ENCODE peak calls at places on chromosomes 2 and 18, in four cellular contexts. One of them, this sample, is unnamed. For H3K36me3 and H3K4me1, the result is how much of the 10 kb centered on the place peaks cover.

GRCh38 chr18:53715243-53715853 is 509.1 kb downstream of the MBD2 start:
- ATAC-seq in upper lobe of right lung: no peak
- ATAC-seq in Panc1: no peak
- ATAC-seq in heart left ventricle: no peak
- ATAC-seq in this sample: no peak

GRCh38 chr2:132473174-132473883 is 56.7 kb downstream of the GPR39 start:
- ATAC-seq in upper lobe of right lung: no peak
- ATAC-seq in Panc1: no peak
- ATAC-seq in heart left ventricle: no peak
- ATAC-seq in this sample: no peak

GRCh38 chr18:55189972-55190371 is 230.7 kb upstream of the CCDC68 start:
- ATAC-seq in upper lobe of right lung: no peak
- ATAC-seq in Panc1: no peak
- ATAC-seq in heart left ventricle: no peak
- ATAC-seq in this sample: no peak

GRCh38 chr2:18626256-18626668 is 36.9 kb upstream of the NT5C1B start:
- ATAC-seq in heart left ventricle: peak
- ATAC-seq in upper lobe of right lung: no peak
- ATAC-seq in Panc1: no peak
- ATAC-seq in this sample: peak

GRCh38 chr2:128197059-128197458 is 106.1 kb downstream of the UGGT1 start:
- ATAC-seq in upper lobe of right lung: no peak
- ATAC-seq in Panc1: no peak
- ATAC-seq in heart left ventricle: no peak
- ATAC-seq in this sample: no peak

GRCh38 chr2:181970160-181970794 is 15.4 kb upstream of the PPP1R1C start:
- ATAC-seq in Panc1: no peak
- ATAC-seq in heart left ventricle: no peak
- ATAC-seq in upper lobe of right lung: no peak
- ATAC-seq in this sample: no peak

GRCh38 chr2:217911283-217911965 is 91.4 kb downstream of the TNS1 start:
- ATAC-seq in Panc1: no peak
- ATAC-seq in heart left ventricle: no peak
- ATAC-seq in upper lobe of right lung: peak
- ATAC-seq in this sample: peak

GRCh38 chr2:242011516-242011915 is 142.0 kb downstream of the RTP5 start:
- ATAC-seq in Panc1: no peak
- ATAC-seq in upper lobe of right lung: no peak
- ATAC-seq in heart left ventricle: no peak
- ATAC-seq in this sample: no peak

GRCh38 chr18:76476665-76477561 is 18.1 kb downstream of the ZNF516 start:
- ATAC-seq in Panc1: peak
- ATAC-seq in upper lobe of right lung: peak
- ATAC-seq in heart left ventricle: no peak
- ATAC-seq in this sample: peak

GRCh38 chr18:22166070-22166972 is 3.1 kb upstream of the GATA6 start:
- ATAC-seq in upper lobe of right lung: peak
- ATAC-seq in Panc1: no peak
- ATAC-seq in heart left ventricle: peak
- ATAC-seq in this sample: no peak

GRCh38 chr2:233456111-233456510 is 101.8 kb downstream of the DGKD start:
- ATAC-seq in heart left ventricle: no peak
- ATAC-seq in Panc1: no peak
- ATAC-seq in upper lobe of right lung: no peak
- ATAC-seq in this sample: no peak

GRCh38 chr2:233457356-233457755 is 103.1 kb downstream of the DGKD start:
- ATAC-seq in upper lobe of right lung: no peak
- ATAC-seq in heart left ventricle: no peak
- ATAC-seq in Panc1: no peak
- ATAC-seq in this sample: no peak

GRCh38 chr2:233458031-233458610 is 103.8 kb downstream of the DGKD start:
- ATAC-seq in heart left ventricle: no peak
- ATAC-seq in Panc1: no peak
- ATAC-seq in upper lobe of right lung: peak
- ATAC-seq in this sample: no peak

GRCh38 chr2:233455491-233455890 is 101.2 kb downstream of the DGKD start:
- ATAC-seq in Panc1: no peak
- ATAC-seq in upper lobe of right lung: no peak
- ATAC-seq in heart left ventricle: no peak
- ATAC-seq in this sample: no peak

DNA sequence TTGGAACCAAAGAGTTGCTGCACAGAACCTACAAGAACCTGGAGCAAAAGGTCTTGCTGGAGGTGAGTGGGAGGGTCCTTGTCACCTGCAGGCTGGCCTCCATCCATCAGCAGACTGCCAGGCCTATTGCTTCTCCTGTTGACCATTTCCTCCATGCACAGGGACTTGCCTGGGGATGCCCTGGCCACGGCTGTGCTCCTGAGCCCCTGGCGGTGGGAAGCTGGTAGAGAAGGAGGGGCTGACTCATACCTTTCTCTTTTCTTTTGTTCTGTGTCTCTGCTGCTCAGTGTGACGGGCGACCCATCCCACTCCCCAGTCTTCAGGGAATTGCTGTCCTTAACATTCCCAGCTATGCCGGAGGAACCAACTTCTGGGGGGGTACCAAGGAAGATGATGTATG is 102.6 kb downstream of the DGKD start:
- ATAC-seq in Panc1: no peak
- ATAC-seq in upper lobe of right lung: no peak
- ATAC-seq in heart left ventricle: no peak
- ATAC-seq in this sample: no peak
- H3K36me3 ChIP-seq in Panc1: under half
- H3K36me3 ChIP-seq in upper lobe of right lung: half or more
- H3K36me3 ChIP-seq in heart left ventricle: under half
- H3K36me3 ChIP-seq in this sample: half or more

GRCh38 chr2:97715951-97716694 is 2.7 kb downstream of the ZAP70 start:
- ATAC-seq in heart left ventricle: no peak
- ATAC-seq in Panc1: no peak
- ATAC-seq in upper lobe of right lung: no peak
- ATAC-seq in this sample: no peak
- H3K4me1 ChIP-seq in heart left ventricle: under half
- H3K4me1 ChIP-seq in Panc1: under half
- H3K4me1 ChIP-seq in upper lobe of right lung: under half
- H3K4me1 ChIP-seq in this sample: under half

DNA sequence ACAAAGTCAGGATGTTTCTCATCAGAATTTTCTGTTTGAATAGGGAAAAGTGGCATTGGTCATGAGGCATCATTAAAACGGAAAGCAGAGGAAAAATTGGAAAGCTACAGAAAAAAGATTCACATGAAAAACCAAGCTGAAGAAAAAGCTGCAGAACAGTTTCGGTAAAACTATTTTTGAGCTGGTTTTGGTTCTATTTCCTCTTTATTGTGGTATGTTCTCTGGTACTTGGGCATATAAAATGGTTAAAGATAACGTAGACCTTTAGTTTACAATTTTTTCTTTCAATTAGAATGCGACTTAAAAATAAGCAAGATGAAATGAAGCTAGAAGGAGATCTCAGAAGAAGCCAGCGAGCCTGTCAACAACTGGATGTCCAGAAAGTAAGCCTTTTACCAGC is 7.6 kb downstream of the GPATCH11 start:
- ATAC-seq in Panc1: no peak
- ATAC-seq in upper lobe of right lung: no peak
- ATAC-seq in heart left ventricle: no peak
- ATAC-seq in this sample: no peak
- H3K36me3 ChIP-seq in Panc1: under half
- H3K36me3 ChIP-seq in upper lobe of right lung: half or more
- H3K36me3 ChIP-seq in heart left ventricle: under half
- H3K36me3 ChIP-seq in this sample: half or more

DNA sequence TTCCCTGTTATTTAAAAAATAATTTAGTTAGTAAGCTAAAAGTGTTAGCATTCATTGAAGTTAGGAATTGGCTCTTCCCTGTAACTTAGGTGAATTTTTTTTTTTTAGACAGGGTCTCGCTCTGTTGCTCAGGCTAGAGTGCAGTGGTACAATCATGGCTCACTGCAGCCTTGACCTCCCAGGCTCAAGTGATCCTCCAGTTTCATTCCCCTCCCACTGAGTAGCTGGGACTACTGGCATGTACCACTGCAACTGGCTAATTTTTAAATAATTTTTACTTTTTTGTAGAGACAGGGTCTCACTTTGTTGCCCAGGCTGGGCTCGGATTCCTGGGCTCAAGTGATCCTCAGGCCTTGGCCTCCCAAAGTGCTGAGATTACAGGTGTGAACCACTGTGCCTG is 66.4 kb downstream of the CERS6 start:
- ATAC-seq in Panc1: no peak
- ATAC-seq in upper lobe of right lung: no peak
- ATAC-seq in heart left ventricle: no peak
- ATAC-seq in this sample: no peak
- H3K4me1 ChIP-seq in Panc1: under half
- H3K4me1 ChIP-seq in upper lobe of right lung: under half
- H3K4me1 ChIP-seq in heart left ventricle: half or more
- H3K4me1 ChIP-seq in this sample: half or more

GRCh38 chr2:149575742-149576141 is 11.8 kb downstream of the MMADHC start:
- ATAC-seq in upper lobe of right lung: no peak
- ATAC-seq in Panc1: no peak
- ATAC-seq in heart left ventricle: no peak
- ATAC-seq in this sample: no peak
- H3K36me3 ChIP-seq in upper lobe of right lung: half or more
- H3K36me3 ChIP-seq in Panc1: half or more
- H3K36me3 ChIP-seq in heart left ventricle: under half
- H3K36me3 ChIP-seq in this sample: under half

GRCh38 chr2:176122633-176123482 is at the start of gene HOXD9:
- ATAC-seq in upper lobe of right lung: peak
- ATAC-seq in heart left ventricle: no peak
- ATAC-seq in Panc1: no peak
- ATAC-seq in this sample: peak

GRCh38 chr2:176120369-176121307 is 1.9 kb upstream of the HOXD9 start:
- ATAC-seq in heart left ventricle: no peak
- ATAC-seq in Panc1: no peak
- ATAC-seq in upper lobe of right lung: no peak
- ATAC-seq in this sample: no peak

GRCh38 chr2:176123483-176123843 is 944 bp downstream of the HOXD9 start:
- ATAC-seq in Panc1: no peak
- ATAC-seq in upper lobe of right lung: no peak
- ATAC-seq in heart left ventricle: no peak
- ATAC-seq in this sample: no peak

GRCh38 chr2:176121377-176122111 is 975 bp upstream of the HOXD9 start:
- ATAC-seq in Panc1: no peak
- ATAC-seq in upper lobe of right lung: no peak
- ATAC-seq in heart left ventricle: no peak
- ATAC-seq in this sample: no peak

GRCh38 chr2:176122266-176122632 is 270 bp upstream of the HOXD9 start:
- ATAC-seq in upper lobe of right lung: no peak
- ATAC-seq in Panc1: no peak
- ATAC-seq in heart left ventricle: no peak
- ATAC-seq in this sample: no peak
- H3K4me1 ChIP-seq in upper lobe of right lung: under half
- H3K4me1 ChIP-seq in Panc1: under half
- H3K4me1 ChIP-seq in heart left ventricle: under half
- H3K4me1 ChIP-seq in this sample: under half

GRCh38 chr2:232810444-232810843 is 34.1 kb upstream of the KCNJ13 start:
- ATAC-seq in Panc1: no peak
- ATAC-seq in heart left ventricle: no peak
- ATAC-seq in upper lobe of right lung: no peak
- ATAC-seq in this sample: no peak

GRCh38 chr2:232809349-232810124 is 33.2 kb upstream of the KCNJ13 start:
- ATAC-seq in Panc1: no peak
- ATAC-seq in heart left ventricle: peak
- ATAC-seq in upper lobe of right lung: no peak
- ATAC-seq in this sample: no peak
- H3K36me3 ChIP-seq in Panc1: under half
- H3K36me3 ChIP-seq in heart left ventricle: under half
- H3K36me3 ChIP-seq in upper lobe of right lung: half or more
- H3K36me3 ChIP-seq in this sample: under half

This sample was measured in gastroesophageal sphincter.